ENCODE peak calls at places on chromosomes 16 and 17, in nine cellular contexts. One of them, this sample, is unnamed.

GRCh38 chr17:64780096-64781012 is 118.2 kb upstream of the SMURF2 start:
- DNase-seq in SK-N-SH: peak; percentile 64
- DNase-seq in neural progenitor cell: peak; percentile 89
- DNase-seq in GM23338: peak; percentile 95
- DNase-seq in hepatocyte: peak; percentile 83
- DNase-seq in GM23248: peak; percentile 51
- DNase-seq in OCI-LY7: no peak
- DNase-seq in PC-3: peak; percentile 70
- DNase-seq in HCT116: peak; percentile 84
- DNase-seq in this sample: peak; percentile 65

GRCh38 chr16:86919531-86920305 is 341.4 kb downstream of the FOXL1 start:
- DNase-seq in OCI-LY7: no peak
- DNase-seq in neural progenitor cell: no peak
- DNase-seq in HCT116: no peak
- DNase-seq in hepatocyte: no peak
- DNase-seq in GM23248: no peak
- DNase-seq in PC-3: no peak
- DNase-seq in SK-N-SH: no peak
- DNase-seq in GM23338: no peak
- DNase-seq in this sample: no peak

GRCh38 chr17:77297693-77298666 is 157.2 kb downstream of the SEC14L1 start:
- DNase-seq in HCT116: no peak
- DNase-seq in OCI-LY7: no peak
- DNase-seq in GM23248: no peak
- DNase-seq in SK-N-SH: no peak
- DNase-seq in PC-3: no peak
- DNase-seq in hepatocyte: no peak
- DNase-seq in GM23338: no peak
- DNase-seq in neural progenitor cell: no peak
- DNase-seq in this sample: no peak

GRCh38 chr17:79630120-79630519 is 19.3 kb upstream of the RBFOX3 start:
- DNase-seq in GM23338: no peak
- DNase-seq in neural progenitor cell: no peak
- DNase-seq in OCI-LY7: no peak
- DNase-seq in SK-N-SH: peak; percentile 11
- DNase-seq in HCT116: no peak
- DNase-seq in GM23248: no peak
- DNase-seq in PC-3: no peak
- DNase-seq in hepatocyte: no peak
- DNase-seq in this sample: no peak

GRCh38 chr16:24729967-24730815 is 740 bp downstream of the TNRC6A start:
- DNase-seq in SK-N-SH: peak; percentile 80
- DNase-seq in GM23248: peak; percentile 65
- DNase-seq in OCI-LY7: peak; percentile 21
- DNase-seq in PC-3: no peak
- DNase-seq in GM23338: peak; percentile 51
- DNase-seq in hepatocyte: peak; percentile 52
- DNase-seq in HCT116: no peak
- DNase-seq in neural progenitor cell: peak; percentile 31
- DNase-seq in this sample: peak; percentile 19

GRCh38 chr17:333626-334396 is 18.8 kb downstream of the RPH3AL start:
- DNase-seq in GM23248: no peak
- DNase-seq in PC-3: no peak
- DNase-seq in neural progenitor cell: peak; percentile 74
- DNase-seq in SK-N-SH: peak; percentile 87
- DNase-seq in GM23338: peak; percentile 57
- DNase-seq in HCT116: no peak
- DNase-seq in hepatocyte: peak; percentile 52
- DNase-seq in OCI-LY7: no peak
- DNase-seq in this sample: no peak

GRCh38 chr17:35256629-35257028 is 13.8 kb downstream of the SLFN5 start:
- DNase-seq in GM23338: peak; percentile 42
- DNase-seq in SK-N-SH: no peak
- DNase-seq in HCT116: peak; percentile 24
- DNase-seq in GM23248: no peak
- DNase-seq in OCI-LY7: no peak
- DNase-seq in hepatocyte: no peak
- DNase-seq in PC-3: no peak
- DNase-seq in neural progenitor cell: no peak
- DNase-seq in this sample: no peak

GRCh38 chr16:10386517-10387377 is 886 bp downstream of the ATF7IP2 start:
- DNase-seq in GM23248: peak; percentile 4
- DNase-seq in OCI-LY7: peak; percentile 47
- DNase-seq in HCT116: no peak
- DNase-seq in PC-3: peak; percentile 25
- DNase-seq in hepatocyte: peak; percentile 26
- DNase-seq in SK-N-SH: no peak
- DNase-seq in GM23338: no peak
- DNase-seq in neural progenitor cell: no peak
- DNase-seq in this sample: no peak

GRCh38 chr17:27491713-27492190 is 35.5 kb downstream of the KSR1 start:
- DNase-seq in GM23248: no peak
- DNase-seq in HCT116: no peak
- DNase-seq in GM23338: no peak
- DNase-seq in neural progenitor cell: peak; percentile 72
- DNase-seq in OCI-LY7: no peak
- DNase-seq in hepatocyte: peak; percentile 26
- DNase-seq in PC-3: no peak
- DNase-seq in SK-N-SH: no peak
- DNase-seq in this sample: no peak

GRCh38 chr17:48560452-48560817 is 15.5 kb upstream of the HOXB2 start:
- DNase-seq in HCT116: no peak
- DNase-seq in SK-N-SH: no peak
- DNase-seq in PC-3: no peak
- DNase-seq in OCI-LY7: no peak
- DNase-seq in neural progenitor cell: no peak
- DNase-seq in GM23338: no peak
- DNase-seq in hepatocyte: no peak
- DNase-seq in GM23248: no peak
- DNase-seq in this sample: no peak

GRCh38 chr17:47850692-47851573 is at the start of gene SP6:
- DNase-seq in OCI-LY7: no peak
- DNase-seq in SK-N-SH: peak; percentile 89
- DNase-seq in hepatocyte: peak; percentile 94
- DNase-seq in HCT116: peak; percentile 80
- DNase-seq in GM23248: peak; percentile 89
- DNase-seq in PC-3: peak; percentile 93
- DNase-seq in neural progenitor cell: peak; percentile 91
- DNase-seq in GM23338: peak; percentile 93
- DNase-seq in this sample: peak; percentile 69

GRCh38 chr17:58249270-58250133 is 11.1 kb downstream of the LPO start:
- DNase-seq in PC-3: peak; percentile 58
- DNase-seq in SK-N-SH: peak; percentile 99
- DNase-seq in HCT116: peak; percentile 35
- DNase-seq in neural progenitor cell: peak; percentile 79
- DNase-seq in GM23248: peak; percentile 72
- DNase-seq in GM23338: peak; percentile 79
- DNase-seq in hepatocyte: peak; percentile 74
- DNase-seq in OCI-LY7: peak; percentile 48
- DNase-seq in this sample: peak; percentile 42

GRCh38 chr16:84559311-84559932 is 55.0 kb upstream of the MEAK7 start:
- DNase-seq in hepatocyte: no peak
- DNase-seq in HCT116: no peak
- DNase-seq in SK-N-SH: no peak
- DNase-seq in PC-3: no peak
- DNase-seq in GM23248: no peak
- DNase-seq in GM23338: peak; percentile 51
- DNase-seq in OCI-LY7: no peak
- DNase-seq in neural progenitor cell: no peak
- DNase-seq in this sample: no peak

GRCh38 chr16:70693231-70693671 is 7.4 kb upstream of the MTSS2 start:
- DNase-seq in neural progenitor cell: no peak
- DNase-seq in GM23338: no peak
- DNase-seq in SK-N-SH: no peak
- DNase-seq in HCT116: no peak
- DNase-seq in PC-3: no peak
- DNase-seq in OCI-LY7: no peak
- DNase-seq in GM23248: peak; percentile 47
- DNase-seq in hepatocyte: peak; percentile 71
- DNase-seq in this sample: no peak

GRCh38 chr17:67074781-67075180 is 30.4 kb downstream of the CACNG1 start:
- DNase-seq in GM23338: no peak
- DNase-seq in OCI-LY7: no peak
- DNase-seq in neural progenitor cell: no peak
- DNase-seq in PC-3: no peak
- DNase-seq in hepatocyte: no peak
- DNase-seq in HCT116: no peak
- DNase-seq in SK-N-SH: no peak
- DNase-seq in GM23248: no peak
- DNase-seq in this sample: no peak

GRCh38 chr17:31274252-31274651 is 22.8 kb downstream of the OMG start:
- DNase-seq in GM23248: peak; percentile 80
- DNase-seq in HCT116: no peak
- DNase-seq in hepatocyte: peak; percentile 4
- DNase-seq in OCI-LY7: no peak
- DNase-seq in PC-3: peak; percentile 23
- DNase-seq in GM23338: no peak
- DNase-seq in SK-N-SH: no peak
- DNase-seq in neural progenitor cell: no peak
- DNase-seq in this sample: no peak

GRCh38 chr16:70665113-70665694 is 18.8 kb downstream of the IL34 start:
- DNase-seq in GM23338: no peak
- DNase-seq in HCT116: no peak
- DNase-seq in OCI-LY7: no peak
- DNase-seq in SK-N-SH: peak; percentile 22
- DNase-seq in neural progenitor cell: no peak
- DNase-seq in hepatocyte: peak; percentile 3
- DNase-seq in GM23248: no peak
- DNase-seq in PC-3: no peak
- DNase-seq in this sample: no peak

GRCh38 chr17:69466905-69467630 is 52.6 kb downstream of the MAP2K6 start:
- DNase-seq in GM23338: peak; percentile 65
- DNase-seq in SK-N-SH: peak; percentile 50
- DNase-seq in PC-3: peak; percentile 42
- DNase-seq in OCI-LY7: no peak
- DNase-seq in HCT116: no peak
- DNase-seq in GM23248: peak; percentile 22
- DNase-seq in neural progenitor cell: peak; percentile 77
- DNase-seq in hepatocyte: peak; percentile 23
- DNase-seq in this sample: no peak

GRCh38 chr16:9050102-9050830 is 41.2 kb upstream of the HAPSTR1 start:
- DNase-seq in PC-3: peak; percentile 14
- DNase-seq in hepatocyte: no peak
- DNase-seq in HCT116: no peak
- DNase-seq in OCI-LY7: peak; percentile 27
- DNase-seq in GM23248: peak; percentile 26
- DNase-seq in GM23338: peak; percentile 93
- DNase-seq in neural progenitor cell: peak; percentile 61
- DNase-seq in SK-N-SH: peak; percentile 22
- DNase-seq in this sample: no peak

GRCh38 chr17:75832652-75833400 is 11.4 kb downstream of the UNC13D start:
- DNase-seq in HCT116: no peak
- DNase-seq in OCI-LY7: peak; percentile 57
- DNase-seq in GM23248: no peak
- DNase-seq in hepatocyte: no peak
- DNase-seq in SK-N-SH: no peak
- DNase-seq in neural progenitor cell: no peak
- DNase-seq in PC-3: no peak
- DNase-seq in GM23338: peak; percentile 85
- DNase-seq in this sample: no peak

GRCh38 chr16:4006441-4006989 is 109.7 kb downstream of the ADCY9 start:
- DNase-seq in neural progenitor cell: no peak
- DNase-seq in hepatocyte: no peak
- DNase-seq in SK-N-SH: no peak
- DNase-seq in PC-3: no peak
- DNase-seq in GM23338: no peak
- DNase-seq in HCT116: no peak
- DNase-seq in OCI-LY7: no peak
- DNase-seq in GM23248: no peak
- DNase-seq in this sample: no peak

GRCh38 chr17:75191584-75191983 is 8.8 kb upstream of the SUMO2 start:
- DNase-seq in neural progenitor cell: no peak
- DNase-seq in PC-3: no peak
- DNase-seq in HCT116: no peak
- DNase-seq in SK-N-SH: no peak
- DNase-seq in GM23248: peak; percentile 59
- DNase-seq in hepatocyte: peak; percentile 22
- DNase-seq in OCI-LY7: no peak
- DNase-seq in GM23338: no peak
- DNase-seq in this sample: no peak

GRCh38 chr17:72719582-72720493 is 372.6 kb downstream of the SLC39A11 start:
- DNase-seq in HCT116: no peak
- DNase-seq in SK-N-SH: no peak
- DNase-seq in GM23338: no peak
- DNase-seq in GM23248: no peak
- DNase-seq in OCI-LY7: no peak
- DNase-seq in neural progenitor cell: no peak
- DNase-seq in PC-3: no peak
- DNase-seq in hepatocyte: no peak
- DNase-seq in this sample: no peak

GRCh38 chr16:52456368-52456767 is 90.6 kb downstream of the TOX3 start:
- DNase-seq in neural progenitor cell: peak; percentile 29
- DNase-seq in GM23338: no peak
- DNase-seq in PC-3: no peak
- DNase-seq in hepatocyte: peak; percentile 36
- DNase-seq in GM23248: no peak
- DNase-seq in OCI-LY7: no peak
- DNase-seq in HCT116: no peak
- DNase-seq in SK-N-SH: no peak
- DNase-seq in this sample: no peak
- H2AFZ ChIP-seq in neural progenitor cell: no peak overlapping the region
- H2AFZ ChIP-seq in GM23338: no peak overlapping the region
- H2AFZ ChIP-seq in PC-3: no peak overlapping the region
- H2AFZ ChIP-seq in hepatocyte: no peak overlapping the region
- H2AFZ ChIP-seq in GM23248: no peak overlapping the region
- H2AFZ ChIP-seq in OCI-LY7: no peak overlapping the region
- H2AFZ ChIP-seq in HCT116: no peak overlapping the region
- H2AFZ ChIP-seq in SK-N-SH: no peak overlapping the region
- H2AFZ ChIP-seq in this sample: no peak overlapping the region

GRCh38 chr17:6761817-6762216 is 6.0 kb downstream of the XAF1 start:
- DNase-seq in GM23338: no peak
- DNase-seq in SK-N-SH: no peak
- DNase-seq in PC-3: no peak
- DNase-seq in neural progenitor cell: no peak
- DNase-seq in hepatocyte: no peak
- DNase-seq in GM23248: no peak
- DNase-seq in OCI-LY7: no peak
- DNase-seq in HCT116: no peak
- DNase-seq in this sample: no peak
- TF ChIP-seq EZH2phosphoT487 in GM23338: no peak
- TF ChIP-seq EZH2phosphoT487 in SK-N-SH: no peak
- TF ChIP-seq EZH2phosphoT487 in PC-3: no peak
- TF ChIP-seq EZH2phosphoT487 in neural progenitor cell: no peak
- TF ChIP-seq EZH2phosphoT487 in hepatocyte: no peak
- TF ChIP-seq EZH2phosphoT487 in GM23248: no peak
- TF ChIP-seq EZH2phosphoT487 in OCI-LY7: no peak
- TF ChIP-seq EZH2phosphoT487 in HCT116: no peak
- TF ChIP-seq EZH2phosphoT487 in this sample: no peak

GRCh38 chr16:58102665-58103427 is 26.3 kb downstream of the CFAP20 start:
- DNase-seq in OCI-LY7: no peak
- DNase-seq in GM23338: no peak
- DNase-seq in GM23248: no peak
- DNase-seq in HCT116: no peak
- DNase-seq in neural progenitor cell: no peak
- DNase-seq in hepatocyte: no peak
- DNase-seq in PC-3: no peak
- DNase-seq in SK-N-SH: no peak
- DNase-seq in this sample: no peak
- H2AFZ ChIP-seq in OCI-LY7: no peak overlapping the region
- H2AFZ ChIP-seq in GM23338: no peak overlapping the region
- H2AFZ ChIP-seq in GM23248: no peak overlapping the region
- H2AFZ ChIP-seq in HCT116: no peak overlapping the region
- H2AFZ ChIP-seq in neural progenitor cell: no peak overlapping the region
- H2AFZ ChIP-seq in hepatocyte: no peak overlapping the region
- H2AFZ ChIP-seq in PC-3: no peak overlapping the region
- H2AFZ ChIP-seq in SK-N-SH: no peak overlapping the region
- H2AFZ ChIP-seq in this sample: no peak overlapping the region

GRCh38 chr17:10171057-10171456 is 27.3 kb downstream of the GAS7 start:
- DNase-seq in GM23338: no peak
- DNase-seq in GM23248: peak; percentile 63
- DNase-seq in OCI-LY7: no peak
- DNase-seq in HCT116: no peak
- DNase-seq in SK-N-SH: no peak
- DNase-seq in PC-3: no peak
- DNase-seq in neural progenitor cell: no peak
- DNase-seq in hepatocyte: no peak
- DNase-seq in this sample: no peak
- TF ChIP-seq EZH2phosphoT487 in GM23338: no peak
- TF ChIP-seq EZH2phosphoT487 in GM23248: no peak
- TF ChIP-seq EZH2phosphoT487 in OCI-LY7: no peak
- TF ChIP-seq EZH2phosphoT487 in HCT116: no peak
- TF ChIP-seq EZH2phosphoT487 in SK-N-SH: no peak
- TF ChIP-seq EZH2phosphoT487 in PC-3: no peak
- TF ChIP-seq EZH2phosphoT487 in neural progenitor cell: no peak
- TF ChIP-seq EZH2phosphoT487 in hepatocyte: no peak
- TF ChIP-seq EZH2phosphoT487 in this sample: no peak

This sample was measured in MM.1S.